ENCODE peak calls at places on chromosomes 5 and 9, in ten cellular contexts. One of them, this sample, is unnamed.

GRCh38 chr9:78575791-78576190 is 278.9 kb downstream of the PSAT1 start:
- DNase-seq in nephron progenitor cell: no peak
- DNase-seq in activated effector memory CD4-positive, alpha-beta T cell treated with anti-CD3 and anti-CD28 coated beads, Interleukin-2, amount 50 U/mL, for 16 hours: no peak
- DNase-seq in ELR: no peak
- DNase-seq in hepatic stellate cell: no peak
- DNase-seq in tibial nerve: no peak
- DNase-seq in endothelial cell of umbilical vein: no peak
- DNase-seq in D341Med: no peak
- DNase-seq in iris pigment epithelial cell: no peak
- DNase-seq in T follicular helper cell: no peak
- DNase-seq in this sample: no peak

GRCh38 chr9:136564379-136564988 is 18.6 kb upstream of the NOTCH1 start:
- DNase-seq in nephron progenitor cell: peak; percentile 12
- DNase-seq in activated effector memory CD4-positive, alpha-beta T cell treated with anti-CD3 and anti-CD28 coated beads, Interleukin-2, amount 50 U/mL, for 16 hours: no peak
- DNase-seq in ELR: peak; percentile 80
- DNase-seq in hepatic stellate cell: peak; percentile 83
- DNase-seq in tibial nerve: peak; percentile 73
- DNase-seq in endothelial cell of umbilical vein: no peak
- DNase-seq in D341Med: no peak
- DNase-seq in iris pigment epithelial cell: peak; percentile 87
- DNase-seq in T follicular helper cell: no peak
- DNase-seq in this sample: peak; percentile 89

GRCh38 chr9:127812936-127813675 is 10.4 kb downstream of the FPGS start:
- DNase-seq in nephron progenitor cell: no peak
- DNase-seq in activated effector memory CD4-positive, alpha-beta T cell treated with anti-CD3 and anti-CD28 coated beads, Interleukin-2, amount 50 U/mL, for 16 hours: no peak
- DNase-seq in ELR: no peak
- DNase-seq in hepatic stellate cell: no peak
- DNase-seq in tibial nerve: no peak
- DNase-seq in endothelial cell of umbilical vein: no peak
- DNase-seq in D341Med: no peak
- DNase-seq in iris pigment epithelial cell: no peak
- DNase-seq in T follicular helper cell: no peak
- DNase-seq in this sample: no peak

GRCh38 chr5:141192110-141192725 is at the start of gene PCDHB10:
- DNase-seq in nephron progenitor cell: peak; percentile 68
- DNase-seq in activated effector memory CD4-positive, alpha-beta T cell treated with anti-CD3 and anti-CD28 coated beads, Interleukin-2, amount 50 U/mL, for 16 hours: peak; percentile 72
- DNase-seq in ELR: peak; percentile 30
- DNase-seq in hepatic stellate cell: peak; percentile 28
- DNase-seq in tibial nerve: no peak
- DNase-seq in endothelial cell of umbilical vein: peak; percentile 43
- DNase-seq in D341Med: no peak
- DNase-seq in iris pigment epithelial cell: peak; percentile 15
- DNase-seq in T follicular helper cell: no peak
- DNase-seq in this sample: peak; percentile 43

GRCh38 chr5:54180616-54181015 is 129.8 kb downstream of the ARL15 start:
- DNase-seq in nephron progenitor cell: peak; percentile 30
- DNase-seq in activated effector memory CD4-positive, alpha-beta T cell treated with anti-CD3 and anti-CD28 coated beads, Interleukin-2, amount 50 U/mL, for 16 hours: no peak
- DNase-seq in ELR: no peak
- DNase-seq in hepatic stellate cell: no peak
- DNase-seq in tibial nerve: no peak
- DNase-seq in endothelial cell of umbilical vein: no peak
- DNase-seq in D341Med: no peak
- DNase-seq in iris pigment epithelial cell: peak; percentile 51
- DNase-seq in T follicular helper cell: no peak
- DNase-seq in this sample: peak; percentile 76

GRCh38 chr5:2750758-2751464 is 566 bp downstream of the IRX2 start:
- DNase-seq in nephron progenitor cell: peak; percentile 65
- DNase-seq in activated effector memory CD4-positive, alpha-beta T cell treated with anti-CD3 and anti-CD28 coated beads, Interleukin-2, amount 50 U/mL, for 16 hours: no peak
- DNase-seq in ELR: peak; percentile 49
- DNase-seq in hepatic stellate cell: no peak
- DNase-seq in tibial nerve: no peak
- DNase-seq in endothelial cell of umbilical vein: no peak
- DNase-seq in D341Med: no peak
- DNase-seq in iris pigment epithelial cell: peak; percentile 5
- DNase-seq in T follicular helper cell: no peak
- DNase-seq in this sample: no peak

GRCh38 chr5:32760091-32760509 is 49.0 kb downstream of the NPR3 start:
- DNase-seq in nephron progenitor cell: no peak
- DNase-seq in activated effector memory CD4-positive, alpha-beta T cell treated with anti-CD3 and anti-CD28 coated beads, Interleukin-2, amount 50 U/mL, for 16 hours: no peak
- DNase-seq in ELR: peak; percentile 92
- DNase-seq in hepatic stellate cell: peak; percentile 47
- DNase-seq in tibial nerve: no peak
- DNase-seq in endothelial cell of umbilical vein: no peak
- DNase-seq in D341Med: no peak
- DNase-seq in iris pigment epithelial cell: peak; percentile 96
- DNase-seq in T follicular helper cell: no peak
- DNase-seq in this sample: peak; percentile 46

GRCh38 chr9:125495137-125496119 is 211.6 kb downstream of the MAPKAP1 start:
- DNase-seq in nephron progenitor cell: no peak
- DNase-seq in activated effector memory CD4-positive, alpha-beta T cell treated with anti-CD3 and anti-CD28 coated beads, Interleukin-2, amount 50 U/mL, for 16 hours: no peak
- DNase-seq in ELR: peak; percentile 90
- DNase-seq in hepatic stellate cell: no peak
- DNase-seq in tibial nerve: no peak
- DNase-seq in endothelial cell of umbilical vein: no peak
- DNase-seq in D341Med: no peak
- DNase-seq in iris pigment epithelial cell: no peak
- DNase-seq in T follicular helper cell: no peak
- DNase-seq in this sample: no peak

GRCh38 chr5:172778223-172778814 is 7.3 kb upstream of the DUSP1 start:
- DNase-seq in nephron progenitor cell: no peak
- DNase-seq in activated effector memory CD4-positive, alpha-beta T cell treated with anti-CD3 and anti-CD28 coated beads, Interleukin-2, amount 50 U/mL, for 16 hours: peak; percentile 44
- DNase-seq in ELR: peak; percentile 95
- DNase-seq in hepatic stellate cell: peak; percentile 75
- DNase-seq in tibial nerve: peak; percentile 59
- DNase-seq in endothelial cell of umbilical vein: peak; percentile 65
- DNase-seq in D341Med: no peak
- DNase-seq in iris pigment epithelial cell: peak; percentile 92
- DNase-seq in T follicular helper cell: no peak
- DNase-seq in this sample: peak; percentile 84